ENCODE peak calls at places on chromosomes 5 and 9, in nine cellular contexts. One of them, this sample, is unnamed. For H3K4me1, the result is how much of the 10 kb centered on the place peaks cover.

GRCh38 chr5:44536650-44537260 is 147.5 kb upstream of the FGF10 start:
- DNase-seq in endothelial cell of umbilical vein: peak
- DNase-seq in neuronal stem cell: peak
- DNase-seq in spleen: no peak
- DNase-seq in cardiac muscle cell: peak
- DNase-seq in left ventricle myocardium inferior: no peak
- DNase-seq in mesendoderm: peak
- DNase-seq in CD4-positive, CD25-positive, alpha-beta regulatory T cell: no peak
- DNase-seq in CD4-positive, alpha-beta memory T cell: no peak
- DNase-seq in this sample: peak

GRCh38 chr5:151718168-151718567 is 31.5 kb upstream of the SPARC start:
- DNase-seq in endothelial cell of umbilical vein: no peak
- DNase-seq in neuronal stem cell: no peak
- DNase-seq in spleen: no peak
- DNase-seq in cardiac muscle cell: no peak
- DNase-seq in left ventricle myocardium inferior: no peak
- DNase-seq in mesendoderm: no peak
- DNase-seq in CD4-positive, CD25-positive, alpha-beta regulatory T cell: no peak
- DNase-seq in CD4-positive, alpha-beta memory T cell: no peak
- DNase-seq in this sample: no peak

GRCh38 chr5:126373621-126374416 is 49.4 kb upstream of the GRAMD2B start:
- DNase-seq in endothelial cell of umbilical vein: no peak
- DNase-seq in neuronal stem cell: no peak
- DNase-seq in spleen: no peak
- DNase-seq in cardiac muscle cell: no peak
- DNase-seq in left ventricle myocardium inferior: no peak
- DNase-seq in mesendoderm: no peak
- DNase-seq in CD4-positive, CD25-positive, alpha-beta regulatory T cell: peak
- DNase-seq in CD4-positive, alpha-beta memory T cell: peak
- DNase-seq in this sample: no peak

GRCh38 chr9:88387733-88388202 is 476 bp upstream of the SPIN1 start:
- DNase-seq in endothelial cell of umbilical vein: peak
- DNase-seq in neuronal stem cell: no peak
- DNase-seq in spleen: peak
- DNase-seq in cardiac muscle cell: peak
- DNase-seq in left ventricle myocardium inferior: peak
- DNase-seq in mesendoderm: peak
- DNase-seq in CD4-positive, CD25-positive, alpha-beta regulatory T cell: no peak
- DNase-seq in CD4-positive, alpha-beta memory T cell: peak
- DNase-seq in this sample: no peak

GRCh38 chr5:122434547-122434946 is 122.5 kb downstream of the SNCAIP start:
- DNase-seq in endothelial cell of umbilical vein: no peak
- DNase-seq in neuronal stem cell: no peak
- DNase-seq in spleen: no peak
- DNase-seq in cardiac muscle cell: no peak
- DNase-seq in left ventricle myocardium inferior: no peak
- DNase-seq in mesendoderm: no peak
- DNase-seq in CD4-positive, CD25-positive, alpha-beta regulatory T cell: no peak
- DNase-seq in CD4-positive, alpha-beta memory T cell: no peak
- DNase-seq in this sample: no peak

GRCh38 chr5:167295686-167296015 is 995.8 kb upstream of the WWC1 start:
- DNase-seq in endothelial cell of umbilical vein: no peak
- DNase-seq in neuronal stem cell: no peak
- DNase-seq in spleen: no peak
- DNase-seq in cardiac muscle cell: no peak
- DNase-seq in left ventricle myocardium inferior: no peak
- DNase-seq in mesendoderm: no peak
- DNase-seq in CD4-positive, CD25-positive, alpha-beta regulatory T cell: no peak
- DNase-seq in CD4-positive, alpha-beta memory T cell: no peak
- DNase-seq in this sample: no peak

GRCh38 chr5:43772601-43773031 is 169.6 kb downstream of the NNT start:
- DNase-seq in endothelial cell of umbilical vein: peak
- DNase-seq in neuronal stem cell: no peak
- DNase-seq in spleen: no peak
- DNase-seq in cardiac muscle cell: no peak
- DNase-seq in left ventricle myocardium inferior: no peak
- DNase-seq in mesendoderm: peak
- DNase-seq in CD4-positive, CD25-positive, alpha-beta regulatory T cell: no peak
- DNase-seq in CD4-positive, alpha-beta memory T cell: no peak
- DNase-seq in this sample: no peak

GRCh38 chr9:137256362-137256761 is 1.2 kb downstream of the NELFB start:
- DNase-seq in endothelial cell of umbilical vein: no peak
- DNase-seq in neuronal stem cell: no peak
- DNase-seq in spleen: no peak
- DNase-seq in cardiac muscle cell: no peak
- DNase-seq in left ventricle myocardium inferior: no peak
- DNase-seq in mesendoderm: no peak
- DNase-seq in CD4-positive, CD25-positive, alpha-beta regulatory T cell: no peak
- DNase-seq in CD4-positive, alpha-beta memory T cell: no peak
- DNase-seq in this sample: no peak

GRCh38 chr5:178207183-178207916 is 3.0 kb downstream of the HNRNPAB start:
- DNase-seq in endothelial cell of umbilical vein: peak
- DNase-seq in neuronal stem cell: no peak
- DNase-seq in spleen: peak
- DNase-seq in cardiac muscle cell: no peak
- DNase-seq in left ventricle myocardium inferior: no peak
- DNase-seq in mesendoderm: no peak
- DNase-seq in CD4-positive, CD25-positive, alpha-beta regulatory T cell: no peak
- DNase-seq in CD4-positive, alpha-beta memory T cell: no peak
- DNase-seq in this sample: no peak

GRCh38 chr9:108552459-108553040 is 303.2 kb downstream of the ACTL7B start:
- DNase-seq in endothelial cell of umbilical vein: no peak
- DNase-seq in neuronal stem cell: no peak
- DNase-seq in spleen: no peak
- DNase-seq in cardiac muscle cell: no peak
- DNase-seq in left ventricle myocardium inferior: no peak
- DNase-seq in mesendoderm: no peak
- DNase-seq in CD4-positive, CD25-positive, alpha-beta regulatory T cell: no peak
- DNase-seq in CD4-positive, alpha-beta memory T cell: no peak
- DNase-seq in this sample: no peak

GRCh38 chr9:95341262-95342011 is 23.9 kb upstream of the FANCC start:
- DNase-seq in endothelial cell of umbilical vein: peak
- DNase-seq in neuronal stem cell: no peak
- DNase-seq in spleen: no peak
- DNase-seq in cardiac muscle cell: peak
- DNase-seq in left ventricle myocardium inferior: no peak
- DNase-seq in mesendoderm: peak
- DNase-seq in CD4-positive, CD25-positive, alpha-beta regulatory T cell: no peak
- DNase-seq in CD4-positive, alpha-beta memory T cell: no peak
- DNase-seq in this sample: no peak

GRCh38 chr5:111463304-111463703 is 49.0 kb downstream of the STARD4 start:
- DNase-seq in endothelial cell of umbilical vein: no peak
- DNase-seq in neuronal stem cell: no peak
- DNase-seq in spleen: no peak
- DNase-seq in cardiac muscle cell: no peak
- DNase-seq in left ventricle myocardium inferior: no peak
- DNase-seq in mesendoderm: peak
- DNase-seq in CD4-positive, CD25-positive, alpha-beta regulatory T cell: no peak
- DNase-seq in CD4-positive, alpha-beta memory T cell: no peak
- DNase-seq in this sample: no peak

GRCh38 chr9:112472996-112473395 is 13.6 kb upstream of the KIAA1958 start:
- DNase-seq in endothelial cell of umbilical vein: no peak
- DNase-seq in neuronal stem cell: no peak
- DNase-seq in spleen: no peak
- DNase-seq in cardiac muscle cell: no peak
- DNase-seq in left ventricle myocardium inferior: no peak
- DNase-seq in mesendoderm: no peak
- DNase-seq in CD4-positive, CD25-positive, alpha-beta regulatory T cell: no peak
- DNase-seq in CD4-positive, alpha-beta memory T cell: no peak
- DNase-seq in this sample: no peak

GRCh38 chr5:103407399-103407798 is 148.8 kb downstream of the MACIR start:
- DNase-seq in endothelial cell of umbilical vein: no peak
- DNase-seq in neuronal stem cell: no peak
- DNase-seq in spleen: no peak
- DNase-seq in cardiac muscle cell: no peak
- DNase-seq in left ventricle myocardium inferior: no peak
- DNase-seq in mesendoderm: no peak
- DNase-seq in CD4-positive, CD25-positive, alpha-beta regulatory T cell: no peak
- DNase-seq in CD4-positive, alpha-beta memory T cell: no peak
- DNase-seq in this sample: no peak
- H3K4me1 ChIP-seq in endothelial cell of umbilical vein: under half
- H3K4me1 ChIP-seq in neuronal stem cell: under half
- H3K4me1 ChIP-seq in spleen: under half
- H3K4me1 ChIP-seq in cardiac muscle cell: under half
- H3K4me1 ChIP-seq in left ventricle myocardium inferior: under half
- H3K4me1 ChIP-seq in mesendoderm: under half
- H3K4me1 ChIP-seq in CD4-positive, CD25-positive, alpha-beta regulatory T cell: under half
- H3K4me1 ChIP-seq in CD4-positive, alpha-beta memory T cell: under half
- H3K4me1 ChIP-seq in this sample: under half

DNA sequence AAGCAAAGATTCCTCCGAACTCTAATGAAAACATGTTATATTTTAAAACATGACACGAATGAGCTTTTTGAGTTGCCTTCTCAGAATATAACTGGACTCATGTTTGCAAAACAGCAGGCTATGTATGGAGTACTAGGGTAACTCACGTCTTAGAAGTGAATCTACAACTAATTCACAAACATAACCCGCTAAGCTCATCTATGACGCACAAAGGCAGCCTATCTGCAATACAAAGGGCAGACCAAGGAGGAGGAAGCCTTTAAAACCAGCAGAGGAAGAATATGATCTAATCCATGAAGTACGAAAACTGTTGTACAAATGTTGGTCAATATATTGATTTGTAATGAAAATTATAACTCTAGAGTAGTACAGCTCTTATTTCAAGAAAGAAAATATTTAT is 67.0 kb downstream of the CETN3 start:
- DNase-seq in endothelial cell of umbilical vein: no peak
- DNase-seq in neuronal stem cell: no peak
- DNase-seq in spleen: no peak
- DNase-seq in cardiac muscle cell: no peak
- DNase-seq in left ventricle myocardium inferior: no peak
- DNase-seq in mesendoderm: no peak
- DNase-seq in CD4-positive, CD25-positive, alpha-beta regulatory T cell: no peak
- DNase-seq in CD4-positive, alpha-beta memory T cell: no peak
- DNase-seq in this sample: no peak
- H3K4me1 ChIP-seq in endothelial cell of umbilical vein: under half
- H3K4me1 ChIP-seq in neuronal stem cell: under half
- H3K4me1 ChIP-seq in spleen: under half
- H3K4me1 ChIP-seq in cardiac muscle cell: under half
- H3K4me1 ChIP-seq in left ventricle myocardium inferior: under half
- H3K4me1 ChIP-seq in mesendoderm: under half
- H3K4me1 ChIP-seq in CD4-positive, CD25-positive, alpha-beta regulatory T cell: under half
- H3K4me1 ChIP-seq in CD4-positive, alpha-beta memory T cell: under half
- H3K4me1 ChIP-seq in this sample: under half

GRCh38 chr9:2837915-2838314 is 6.0 kb downstream of the PUM3 start:
- DNase-seq in endothelial cell of umbilical vein: peak
- DNase-seq in neuronal stem cell: no peak
- DNase-seq in spleen: no peak
- DNase-seq in cardiac muscle cell: no peak
- DNase-seq in left ventricle myocardium inferior: no peak
- DNase-seq in mesendoderm: no peak
- DNase-seq in CD4-positive, CD25-positive, alpha-beta regulatory T cell: no peak
- DNase-seq in CD4-positive, alpha-beta memory T cell: no peak
- DNase-seq in this sample: no peak
- H3K4me1 ChIP-seq in endothelial cell of umbilical vein: under half
- H3K4me1 ChIP-seq in neuronal stem cell: under half
- H3K4me1 ChIP-seq in spleen: half or more
- H3K4me1 ChIP-seq in cardiac muscle cell: under half
- H3K4me1 ChIP-seq in left ventricle myocardium inferior: half or more
- H3K4me1 ChIP-seq in mesendoderm: under half
- H3K4me1 ChIP-seq in CD4-positive, CD25-positive, alpha-beta regulatory T cell: under half
- H3K4me1 ChIP-seq in CD4-positive, alpha-beta memory T cell: under half
- H3K4me1 ChIP-seq in this sample: under half

DNA sequence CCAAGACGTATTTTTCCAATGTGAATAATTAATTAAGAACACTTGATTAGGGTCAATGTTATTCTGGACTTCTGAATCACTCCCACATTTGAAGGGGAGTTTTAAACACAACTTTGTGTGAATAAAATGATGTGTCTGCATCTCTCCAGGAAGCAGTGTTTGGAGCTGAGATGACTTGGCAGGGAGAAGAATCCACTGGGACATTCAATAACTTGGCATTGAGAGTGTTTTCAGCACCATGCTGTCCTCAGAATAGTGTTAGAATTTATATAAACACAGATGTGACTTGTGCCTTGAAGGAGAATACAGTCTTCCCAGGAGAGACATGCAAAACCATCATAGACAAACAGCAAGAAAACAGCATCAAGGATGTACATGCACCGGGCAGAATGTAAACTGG is 32.7 kb upstream of the KCNMB1 start:
- DNase-seq in endothelial cell of umbilical vein: no peak
- DNase-seq in neuronal stem cell: no peak
- DNase-seq in spleen: no peak
- DNase-seq in cardiac muscle cell: no peak
- DNase-seq in left ventricle myocardium inferior: no peak
- DNase-seq in mesendoderm: no peak
- DNase-seq in CD4-positive, CD25-positive, alpha-beta regulatory T cell: no peak
- DNase-seq in CD4-positive, alpha-beta memory T cell: no peak
- DNase-seq in this sample: no peak
- H3K4me1 ChIP-seq in endothelial cell of umbilical vein: under half
- H3K4me1 ChIP-seq in neuronal stem cell: under half
- H3K4me1 ChIP-seq in spleen: under half
- H3K4me1 ChIP-seq in cardiac muscle cell: under half
- H3K4me1 ChIP-seq in left ventricle myocardium inferior: under half
- H3K4me1 ChIP-seq in mesendoderm: under half
- H3K4me1 ChIP-seq in CD4-positive, CD25-positive, alpha-beta regulatory T cell: under half
- H3K4me1 ChIP-seq in CD4-positive, alpha-beta memory T cell: under half
- H3K4me1 ChIP-seq in this sample: under half

DNA sequence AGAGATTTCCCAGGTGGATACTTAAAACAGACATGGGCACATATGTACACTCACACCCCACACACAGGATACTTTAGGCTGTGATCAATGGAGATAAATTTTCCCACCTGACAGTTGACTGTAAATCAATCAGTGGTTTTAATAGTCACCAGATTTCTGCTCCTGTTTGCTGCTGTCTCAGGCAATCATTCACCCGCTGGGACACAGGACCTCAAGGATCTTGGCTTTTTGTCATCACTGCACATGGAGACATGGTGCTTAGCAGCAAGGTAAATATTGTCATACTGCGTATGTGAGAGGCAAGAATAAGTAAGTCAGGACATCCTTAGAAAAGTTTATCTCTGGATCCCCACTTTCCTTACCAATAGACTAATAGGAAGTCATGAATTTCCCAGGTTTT is 60.8 kb upstream of the KLF9 start:
- DNase-seq in endothelial cell of umbilical vein: peak
- DNase-seq in neuronal stem cell: no peak
- DNase-seq in spleen: no peak
- DNase-seq in cardiac muscle cell: no peak
- DNase-seq in left ventricle myocardium inferior: no peak
- DNase-seq in mesendoderm: no peak
- DNase-seq in CD4-positive, CD25-positive, alpha-beta regulatory T cell: no peak
- DNase-seq in CD4-positive, alpha-beta memory T cell: no peak
- DNase-seq in this sample: no peak
- H3K4me1 ChIP-seq in endothelial cell of umbilical vein: under half
- H3K4me1 ChIP-seq in neuronal stem cell: under half
- H3K4me1 ChIP-seq in spleen: under half
- H3K4me1 ChIP-seq in cardiac muscle cell: under half
- H3K4me1 ChIP-seq in left ventricle myocardium inferior: half or more
- H3K4me1 ChIP-seq in mesendoderm: under half
- H3K4me1 ChIP-seq in CD4-positive, CD25-positive, alpha-beta regulatory T cell: under half
- H3K4me1 ChIP-seq in CD4-positive, alpha-beta memory T cell: under half
- H3K4me1 ChIP-seq in this sample: under half

This sample was measured in OCI-LY7.